ENCODE peak calls at places on chromosomes 1 and 21, in six cellular contexts. A is stomach, B is fibroblast of mammary gland, S is AG09309, X is Panc1, C is WTC11. Y is an unnamed sample.

GRCh38 chr1:186536272-186536905 is 75.5 kb upstream of the PDC start:
- DNase-seq in A (no peak), B (peak), S (no peak), X (no peak), C (no peak), Y (no peak)

GRCh38 chr1:31568895-31569655 is 7.2 kb upstream of the TINAGL1 start:
- DNase-seq in A (peak), B (no peak), S (no peak), X (no peak), C (no peak), Y (no peak)

GRCh38 chr1:146036241-146036989 is 14.9 kb upstream of the HJV start:
- DNase-seq in A (no peak), B (no peak), S (no peak), X (peak), C (no peak), Y (no peak)

GRCh38 chr1:243956448-243956847 is 94.6 kb upstream of the ZBTB18 start:
- DNase-seq in A (no peak), B (peak), S (no peak), X (no peak), C (no peak), Y (no peak)

GRCh38 chr1:39418223-39418622 is 73.2 kb upstream of the BMP8A start:
- DNase-seq in A (no peak), B (no peak), S (no peak), X (no peak), C (no peak), Y (no peak)

GRCh38 chr21:42522771-42523170 is 9.1 kb downstream of the SLC37A1 start:
- DNase-seq in A (no peak), B (no peak), S (no peak), X (no peak), C (no peak), Y (no peak)

GRCh38 chr1:31509124-31510072 is 66.9 kb upstream of the TINAGL1 start:
- DNase-seq in A (no peak), B (no peak), S (no peak), X (no peak), C (no peak), Y (no peak)

GRCh38 chr1:3074800-3075199 is 5.8 kb downstream of the PRDM16 start:
- DNase-seq in A (peak), B (no peak), S (no peak), X (no peak), C (no peak), Y (no peak)

GRCh38 chr1:237041461-237041794 is 556 bp upstream of the RYR2 start:
- DNase-seq in A (no peak), B (no peak), S (no peak), X (no peak), C (no peak), Y (no peak)

GRCh38 chr1:23018661-23019093 is 591 bp upstream of the KDM1A start:
- DNase-seq in A (no peak), B (no peak), S (no peak), X (no peak), C (no peak), Y (no peak)

GRCh38 chr1:88016947-88017346 is 667.1 kb upstream of the PKN2 start:
- DNase-seq in A (no peak), B (no peak), S (no peak), X (no peak), C (no peak), Y (no peak)

GRCh38 chr1:11444907-11445306 is 34.0 kb upstream of the DISP3 start:
- DNase-seq in A (no peak), B (no peak), S (no peak), X (no peak), C (no peak), Y (no peak)

GRCh38 chr1:50710099-50710498 is 250.0 kb downstream of the FAF1 start:
- DNase-seq in A (no peak), B (no peak), S (no peak), X (no peak), C (no peak), Y (no peak)

GRCh38 chr1:33429846-33430750 is 797 bp downstream of the PHC2 start:
- DNase-seq in A (peak), B (no peak), S (no peak), X (no peak), C (peak), Y (no peak)

GRCh38 chr1:174877208-174877673 is 122.5 kb upstream of the CACYBP start:
- DNase-seq in A (peak), B (peak), S (no peak), X (no peak), C (no peak), Y (no peak)

DNA sequence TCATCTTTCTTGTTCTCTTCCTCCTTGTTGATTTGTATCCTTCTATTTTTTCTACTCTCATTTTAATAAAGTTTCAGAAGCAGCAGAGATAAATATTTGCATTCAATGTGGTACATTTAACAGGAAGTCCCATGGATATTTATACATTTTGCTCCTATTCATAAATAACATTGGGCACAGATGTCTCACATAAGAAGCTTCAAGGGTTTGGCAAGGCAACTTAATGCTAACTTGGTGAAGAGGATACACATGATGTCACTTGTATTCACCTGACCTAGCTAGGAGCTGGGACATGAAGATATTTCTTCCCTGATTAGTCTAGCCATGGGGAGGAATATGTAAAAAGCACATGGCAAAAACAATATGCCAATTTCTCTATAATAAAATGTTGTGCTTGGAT is 65.1 kb upstream of the DUSP10 start:
- DNase-seq in A (no peak), B (no peak), S (no peak), X (no peak), C (no peak), Y (no peak)
- TF ChIP-seq CTCF in A (no peak), B (no peak), S (no peak), X (no peak), C (no peak), Y (no peak)

DNA sequence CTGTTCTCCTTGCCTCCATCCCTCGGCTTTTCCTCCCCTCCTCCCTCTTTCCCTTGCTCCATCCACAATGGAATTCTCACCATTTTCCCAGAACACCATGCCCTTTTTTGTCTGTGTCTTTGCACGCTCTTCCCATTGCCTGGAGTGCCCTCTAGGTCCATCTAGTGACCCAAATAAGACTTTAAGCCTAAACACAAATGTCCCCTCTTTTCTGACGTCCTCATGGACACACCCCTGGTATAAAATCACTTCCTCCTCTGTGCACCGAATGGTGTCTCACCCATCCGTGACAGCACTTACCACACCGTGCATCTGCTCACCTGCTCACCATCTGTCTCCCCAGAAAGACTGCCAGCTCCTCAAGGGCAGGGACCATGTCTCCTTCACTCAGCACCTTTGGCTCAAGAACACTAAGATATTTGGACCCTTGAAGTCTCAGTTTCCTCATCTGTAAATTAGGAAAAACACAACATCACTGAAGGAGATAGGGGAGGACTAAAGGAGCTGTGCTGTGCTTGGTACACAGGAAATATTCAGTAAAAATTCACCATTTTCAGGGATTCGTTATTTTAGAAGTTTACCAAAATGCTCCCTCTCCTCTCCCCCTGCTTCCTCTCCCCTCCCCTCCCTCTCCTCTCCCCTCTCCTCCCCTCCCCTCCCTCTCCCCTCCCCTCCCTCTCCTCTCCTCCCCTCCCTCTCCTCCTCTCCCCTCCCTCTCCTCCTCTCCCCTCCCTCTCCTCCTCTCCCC is 23.7 kb upstream of the CPT2 start:
- DNase-seq in A (no peak), B (peak), S (peak), X (no peak), C (no peak), Y (no peak)
- TF ChIP-seq CTCF in A (no peak), B (peak), S (peak), X (peak), C (no peak), Y (no peak)

GRCh38 chr1:165828103-165828558 is 717 bp downstream of the UCK2 start:
- DNase-seq in A (peak), B (peak), S (no peak), X (no peak), C (peak), Y (peak)

GRCh38 chr1:165826565-165826964 is 849 bp upstream of the UCK2 start:
- DNase-seq in A (no peak), B (no peak), S (no peak), X (no peak), C (no peak), Y (no peak)

GRCh38 chr1:165829888-165830287 is 2.5 kb downstream of the UCK2 start:
- DNase-seq in A (no peak), B (no peak), S (no peak), X (no peak), C (no peak), Y (no peak)

GRCh38 chr1:165828581-165829329 is 1.3 kb downstream of the UCK2 start:
- DNase-seq in A (peak), B (peak), S (peak), X (peak), C (peak), Y (peak)

GRCh38 chr1:165827199-165828102 is at the start of gene UCK2:
- DNase-seq in A (peak), B (peak), S (no peak), X (no peak), C (peak), Y (peak)
- TF ChIP-seq CTCF in A (no peak), B (no peak), S (no peak), X (peak), C (no peak), Y (no peak)

DNA sequence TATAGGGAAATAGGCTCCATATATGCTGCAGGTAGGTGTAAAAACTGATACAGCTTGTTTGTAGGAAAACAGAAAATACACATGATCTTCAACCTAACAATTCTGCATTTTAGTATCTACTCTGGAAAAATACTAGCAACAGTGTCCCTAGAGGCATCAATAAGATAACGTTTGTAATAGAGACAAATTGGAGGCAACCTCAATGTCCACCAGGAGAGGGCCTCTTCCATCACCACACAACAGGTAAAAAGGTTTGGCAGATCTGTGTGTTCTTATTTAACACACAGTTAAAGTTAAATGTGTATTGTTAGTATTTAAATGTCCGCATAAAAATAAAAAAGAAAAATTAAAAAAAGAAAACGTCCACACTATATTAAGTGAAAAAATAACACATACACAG is 5.4 kb downstream of the EIF2D start:
- DNase-seq in A (no peak), B (peak), S (no peak), X (no peak), C (no peak), Y (no peak)
- TF ChIP-seq CTCF in A (no peak), B (peak), S (peak), X (peak), C (peak), Y (no peak)

DNA sequence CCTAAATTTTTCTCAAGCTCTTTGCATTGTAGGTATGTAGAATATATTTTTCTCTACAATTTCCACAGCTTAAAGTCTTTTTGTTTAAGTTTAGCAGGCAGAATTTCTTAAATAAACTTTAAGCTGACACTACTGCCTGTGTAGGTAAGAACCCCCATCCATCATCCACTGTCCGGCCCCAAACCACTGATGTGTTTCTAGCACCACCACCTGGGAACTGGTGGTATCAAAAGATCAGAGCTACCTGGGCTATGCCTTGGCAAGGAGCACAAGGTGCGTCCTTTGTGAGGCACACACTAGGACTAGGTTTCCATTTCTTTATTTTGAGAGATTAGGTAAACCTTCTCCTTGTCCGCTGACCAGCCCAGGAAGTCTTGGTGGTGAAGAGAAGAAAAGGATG is 10.5 kb upstream of the LELP1 start:
- DNase-seq in A (peak), B (no peak), S (no peak), X (no peak), C (peak), Y (no peak)
- TF ChIP-seq CTCF in A (no peak), B (no peak), S (no peak), X (peak), C (no peak), Y (no peak)

GRCh38 chr1:93483200-93483599 is 35.3 kb downstream of the FNBP1L start:
- DNase-seq in A (no peak), B (peak), S (no peak), X (no peak), C (no peak), Y (no peak)

GRCh38 chr1:93488222-93488621 is 40.3 kb downstream of the FNBP1L start:
- DNase-seq in A (no peak), B (no peak), S (no peak), X (no peak), C (no peak), Y (no peak)

GRCh38 chr1:93483606-93484005 is 35.7 kb downstream of the FNBP1L start:
- DNase-seq in A (no peak), B (no peak), S (no peak), X (no peak), C (no peak), Y (no peak)
- TF ChIP-seq CTCF in A (no peak), B (no peak), S (no peak), X (no peak), C (no peak), Y (no peak)

GRCh38 chr1:29124366-29125236 is 898 bp upstream of the TMEM200B start:
- DNase-seq in A (peak), B (peak), S (no peak), X (no peak), C (peak), Y (peak)
- TF ChIP-seq CTCF in A (no peak), B (no peak), S (peak), X (no peak), C (peak), Y (no peak)

GRCh38 chr1:28369225-28369517 is 369 bp upstream of the PHACTR4 start:
- DNase-seq in A (no peak), B (no peak), S (no peak), X (no peak), C (no peak), Y (no peak)

GRCh38 chr1:28371011-28371378 is 1.5 kb downstream of the PHACTR4 start:
- DNase-seq in A (no peak), B (no peak), S (no peak), X (no peak), C (no peak), Y (no peak)

GRCh38 chr1:28374297-28374696 is 4.8 kb downstream of the PHACTR4 start:
- DNase-seq in A (no peak), B (peak), S (no peak), X (no peak), C (no peak), Y (no peak)

GRCh38 chr1:28369518-28370219 is at the start of gene PHACTR4:
- DNase-seq in A (peak), B (peak), S (peak), X (no peak), C (peak), Y (peak)

GRCh38 chr1:28370220-28371010 is 875 bp downstream of the PHACTR4 start:
- DNase-seq in A (no peak), B (peak), S (no peak), X (no peak), C (no peak), Y (no peak)
- TF ChIP-seq CTCF in A (no peak), B (no peak), S (peak), X (no peak), C (no peak), Y (no peak)

DNA sequence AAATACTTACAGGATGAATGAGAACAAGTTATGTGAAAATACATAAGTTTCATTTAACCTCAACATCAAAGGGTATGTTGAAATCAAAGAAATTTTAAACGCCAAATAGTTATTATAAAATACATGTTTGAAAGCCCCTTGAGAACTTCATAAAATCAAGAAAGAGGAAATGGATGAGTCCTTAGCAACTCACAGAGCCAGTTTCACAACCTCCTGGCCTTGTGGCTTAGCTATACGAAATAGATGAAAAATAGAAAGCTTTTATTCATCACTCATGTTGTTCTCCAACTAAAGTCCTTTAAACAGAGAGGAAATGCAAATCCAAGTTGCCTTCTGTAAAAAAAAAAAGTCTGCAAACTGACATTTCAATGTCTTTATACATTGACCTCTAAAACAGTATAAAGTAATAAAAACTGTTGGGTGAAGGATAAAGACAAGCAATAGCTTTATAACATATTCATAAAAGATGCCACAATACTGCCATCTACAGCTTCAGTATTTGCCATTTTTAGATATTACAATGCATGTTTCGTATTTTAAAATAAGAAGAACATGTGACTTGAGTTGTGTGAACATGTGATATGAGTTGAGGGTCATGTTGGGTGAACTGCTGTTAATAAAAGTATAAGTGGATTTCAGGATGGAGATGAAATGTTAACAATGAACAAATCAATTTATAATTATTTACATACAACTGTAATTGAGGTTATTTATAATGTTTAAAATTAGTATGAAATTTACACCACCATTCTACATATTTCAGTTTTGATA is 847.7 kb downstream of the MRPL39 start:
- DNase-seq in A (no peak), B (no peak), S (no peak), X (no peak), C (no peak), Y (no peak)
- TF ChIP-seq CTCF in A (no peak), B (no peak), S (no peak), X (no peak), C (no peak), Y (no peak)

Y was measured in activated B cell treated with CpG ODN at 0.5 μM for 24 hours.